ENCODE peak calls at places on chromosomes 4 and X, in nine cellular contexts. H, N, P, O, A, I, U, Q and R are unnamed samples. For H3K4me1, the result is how much of the 10 kb centered on the place peaks cover.

GRCh38 chrX:115462406-115462805 is 98.6 kb upstream of the PLS3 start:
- DNase-seq in H (no peak), N (no peak), P (no peak), O (no peak), A (no peak), I (no peak), U (no peak), Q (no peak), R (no peak)

GRCh38 chr4:163332526-163333405 is at the start of gene NPY1R:
- DNase-seq in H (peak), N (peak), P (peak), O (peak), A (peak), I (peak), U (peak), Q (peak), R (peak)

GRCh38 chr4:163180087-163180486 is 13.4 kb upstream of the NAF1 start:
- DNase-seq in H (no peak), N (no peak), P (no peak), O (no peak), A (no peak), I (no peak), U (no peak), Q (no peak), R (no peak)

GRCh38 chr4:52317981-52318380 is 266.9 kb downstream of the SPATA18 start:
- DNase-seq in H (no peak), N (no peak), P (no peak), O (no peak), A (no peak), I (no peak), U (no peak), Q (no peak), R (no peak)

GRCh38 chrX:10050481-10050880 is 83.3 kb downstream of the CLDN34 start:
- DNase-seq in H (no peak), N (no peak), P (no peak), O (no peak), A (no peak), I (no peak), U (no peak), Q (no peak), R (peak)

GRCh38 chrX:119402588-119402987 is 3.5 kb downstream of the SLC25A43 start:
- DNase-seq in H (no peak), N (no peak), P (no peak), O (no peak), A (no peak), I (no peak), U (no peak), Q (no peak), R (no peak)

GRCh38 chr4:7591409-7592063 is 156.8 kb upstream of the PSAPL1 start:
- DNase-seq in H (no peak), N (no peak), P (no peak), O (no peak), A (no peak), I (no peak), U (no peak), Q (no peak), R (no peak)

GRCh38 chr4:88276952-88277710 is 7.2 kb downstream of the PPM1K start:
- DNase-seq in H (no peak), N (no peak), P (no peak), O (no peak), A (no peak), I (no peak), U (no peak), Q (no peak), R (peak)

GRCh38 chr4:86054676-86055075 is 305.2 kb downstream of the MAPK10 start:
- DNase-seq in H (no peak), N (no peak), P (no peak), O (no peak), A (no peak), I (no peak), U (no peak), Q (no peak), R (no peak)

GRCh38 chr4:110164251-110164650 is 34.2 kb downstream of the ELOVL6 start:
- DNase-seq in H (no peak), N (no peak), P (no peak), O (no peak), A (no peak), I (no peak), U (no peak), Q (no peak), R (no peak)

GRCh38 chr4:152679414-152680281 is at the start of gene TMEM154:
- DNase-seq in H (peak), N (peak), P (peak), O (peak), A (peak), I (peak), U (peak), Q (peak), R (peak)

GRCh38 chr4:152684007-152684406 is 4.2 kb upstream of the TMEM154 start:
- DNase-seq in H (no peak), N (no peak), P (no peak), O (no peak), A (no peak), I (peak), U (no peak), Q (no peak), R (no peak)

GRCh38 chr4:152682143-152682542 is 2.3 kb upstream of the TMEM154 start:
- DNase-seq in H (no peak), N (no peak), P (no peak), O (no peak), A (no peak), I (no peak), U (no peak), Q (no peak), R (no peak)

GRCh38 chr4:152678841-152679240 is 956 bp downstream of the TMEM154 start:
- DNase-seq in H (no peak), N (no peak), P (no peak), O (no peak), A (no peak), I (no peak), U (no peak), Q (no peak), R (no peak)

GRCh38 chr4:152680988-152681731 is 1.4 kb upstream of the TMEM154 start:
- DNase-seq in H (no peak), N (no peak), P (no peak), O (no peak), A (no peak), I (no peak), U (no peak), Q (no peak), R (no peak)
- H3K4me1 ChIP-seq in H (under half), N (under half), P (under half), O (under half), A (under half), I (under half), U (under half), Q (under half), R (under half)

DNA sequence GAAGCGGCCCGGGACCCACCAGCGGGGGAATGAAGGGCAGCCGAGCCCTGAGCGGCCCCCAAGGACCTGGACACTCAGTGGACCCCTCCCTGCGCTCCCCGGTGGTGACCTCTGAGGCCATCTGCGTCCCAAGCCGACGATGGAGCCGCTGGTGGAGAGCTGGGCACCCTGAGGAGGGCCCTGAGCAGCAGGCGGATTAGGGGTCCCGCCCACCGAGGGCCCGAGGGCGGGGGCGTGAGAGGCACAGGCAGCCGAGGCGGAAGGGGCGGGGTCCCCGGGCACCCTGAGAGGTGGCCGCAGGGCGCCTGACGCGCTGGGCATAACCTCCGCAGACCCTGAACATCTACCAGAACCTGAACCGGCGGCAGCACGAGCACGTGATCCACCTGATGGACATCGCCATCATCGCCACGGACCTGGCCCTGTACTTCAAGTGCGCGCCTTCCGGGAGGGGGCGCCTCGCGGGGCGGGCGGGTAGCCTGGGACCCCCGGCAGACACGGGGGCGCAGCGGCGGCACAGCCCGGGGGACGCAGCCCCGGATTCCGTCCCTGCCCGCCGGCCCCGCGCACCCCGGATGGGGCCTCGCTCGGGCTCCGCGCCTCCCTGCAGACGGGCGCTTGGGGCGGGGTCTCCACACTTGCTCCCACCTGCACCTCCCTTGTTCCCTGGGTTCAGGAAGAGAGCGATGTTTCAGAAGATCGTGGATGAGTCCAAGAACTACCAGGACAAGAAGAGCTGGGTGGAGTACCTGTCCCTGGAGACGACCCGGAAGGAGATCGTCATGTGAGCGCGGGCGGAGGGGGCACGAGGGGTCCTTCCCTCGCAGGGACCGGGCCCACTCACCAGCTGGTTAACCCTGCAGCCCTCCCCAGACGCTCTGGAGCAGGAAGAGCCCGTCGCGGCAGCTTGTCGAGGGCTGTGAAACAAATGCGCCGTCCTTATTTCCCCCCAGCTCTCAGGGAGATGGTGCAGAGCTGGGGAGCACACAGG is 10.3 kb downstream of the ATP5ME start:
- DNase-seq in H (peak), N (no peak), P (peak), O (peak), A (peak), I (peak), U (peak), Q (peak), R (peak)
- H3K4me3 ChIP-seq in H (peak), N (peak), P (peak), O (peak), A (peak), I (peak), U (peak), Q (peak), R (peak)

GRCh38 chr4:112284662-112285411 is 867 bp downstream of the TIFA start:
- DNase-seq in H (no peak), N (peak), P (peak), O (peak), A (peak), I (no peak), U (peak), Q (no peak), R (no peak)

GRCh38 chr4:112284166-112284565 is 1.5 kb downstream of the TIFA start:
- DNase-seq in H (no peak), N (no peak), P (no peak), O (no peak), A (no peak), I (no peak), U (no peak), Q (no peak), R (peak)

GRCh38 chr4:112279882-112280315 is 5.8 kb downstream of the TIFA start:
- DNase-seq in H (no peak), N (no peak), P (no peak), O (no peak), A (no peak), I (no peak), U (no peak), Q (no peak), R (no peak)

GRCh38 chr4:112280657-112281056 is 5.0 kb downstream of the TIFA start:
- DNase-seq in H (no peak), N (no peak), P (no peak), O (no peak), A (no peak), I (no peak), U (no peak), Q (no peak), R (no peak)

GRCh38 chr4:112282860-112283667 is 2.6 kb downstream of the TIFA start:
- DNase-seq in H (no peak), N (no peak), P (no peak), O (no peak), A (no peak), I (no peak), U (no peak), Q (no peak), R (no peak)
- H3K4me1 ChIP-seq in H (under half), N (under half), P (under half), O (under half), A (under half), I (under half), U (under half), Q (under half), R (under half)

DNA sequence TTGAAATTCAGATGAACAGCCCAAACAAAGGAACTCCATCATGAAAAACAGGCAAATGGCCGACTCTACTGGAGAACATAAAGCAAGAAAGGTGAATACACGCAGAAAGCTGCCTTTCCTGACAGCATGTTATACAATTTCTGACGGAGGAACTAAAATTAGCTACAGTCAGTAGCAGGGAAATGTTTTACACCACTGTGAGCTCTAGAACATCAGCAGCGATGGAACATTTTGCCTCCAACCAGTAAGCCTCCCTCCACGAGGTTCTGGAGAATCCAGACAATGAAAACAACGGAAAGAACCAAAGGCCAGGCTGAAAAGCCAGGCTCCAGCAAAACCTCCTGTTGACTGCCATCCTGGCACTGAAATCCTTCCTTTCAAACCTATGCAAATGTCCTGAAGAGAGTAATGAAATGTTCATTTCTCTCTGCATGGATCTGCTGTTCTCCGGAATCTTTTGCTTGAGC is 78.9 kb downstream of the IRF2 start:
- DNase-seq in H (no peak), N (no peak), P (no peak), O (no peak), A (no peak), I (no peak), U (no peak), Q (no peak), R (no peak)
- H3K4me3 ChIP-seq in H (no peak), N (no peak), P (no peak), O (no peak), A (no peak), I (no peak), U (no peak), Q (no peak), R (no peak)

GRCh38 chr4:148021706-148022105 is 289.8 kb downstream of the ARHGAP10 start:
- DNase-seq in H (no peak), N (no peak), P (no peak), O (no peak), A (no peak), I (no peak), U (no peak), Q (peak), R (no peak)
- H3K4me1 ChIP-seq in H (half or more), N (under half), P (under half), O (under half), A (under half), I (under half), U (under half), Q (under half), R (under half)

GRCh38 chr4:73607375-73608026 is 12.7 kb downstream of the RASSF6 start:
- DNase-seq in H (no peak), N (no peak), P (no peak), O (no peak), A (no peak), I (no peak), U (no peak), Q (no peak), R (no peak)

GRCh38 chr4:73608677-73609594 is 11.3 kb downstream of the RASSF6 start:
- DNase-seq in H (no peak), N (no peak), P (no peak), O (no peak), A (no peak), I (no peak), U (no peak), Q (no peak), R (no peak)

GRCh38 chr4:73606465-73606974 is 13.7 kb downstream of the RASSF6 start:
- DNase-seq in H (no peak), N (peak), P (no peak), O (no peak), A (no peak), I (no peak), U (no peak), Q (no peak), R (no peak)

GRCh38 chr4:73612032-73612431 is 8.2 kb downstream of the RASSF6 start:
- DNase-seq in H (no peak), N (no peak), P (no peak), O (no peak), A (no peak), I (no peak), U (no peak), Q (no peak), R (no peak)

GRCh38 chr4:73609688-73610087 is 10.5 kb downstream of the RASSF6 start:
- DNase-seq in H (no peak), N (no peak), P (no peak), O (no peak), A (no peak), I (no peak), U (no peak), Q (no peak), R (no peak)
- H3K4me3 ChIP-seq in H (no peak), N (no peak), P (no peak), O (no peak), A (no peak), I (no peak), U (no peak), Q (no peak), R (no peak)